ENCODE peak calls at places on chromosomes 5 and 9, in nine cellular contexts. R is HCT116, H is PC-3, T is OCI-LY7, L is GM23338, X is neural progenitor cell, W is MM.1S, K is SK-N-SH, O is hepatocyte. U is an unnamed sample.

GRCh38 chr9:4714266-4715016 is 26.6 kb downstream of the AK3 start:
- DNase-seq in R (no peak), H (no peak), T (no peak), L (peak; percentile 21), X (no peak), W (peak; percentile 58), K (no peak), O (no peak), U (peak; percentile 47)

GRCh38 chr5:169760229-169760628 is 123.2 kb downstream of the DOCK2 start:
- DNase-seq in R (no peak), H (no peak), T (no peak), L (no peak), X (no peak), W (no peak), K (no peak), O (no peak), U (no peak)

GRCh38 chr9:3809724-3810123 is 283.9 kb upstream of the RFX3 start:
- DNase-seq in R (peak; percentile 22), H (peak; percentile 79), T (no peak), L (no peak), X (no peak), W (peak; percentile 93), K (no peak), O (no peak), U (peak; percentile 66)

GRCh38 chr5:148937239-148937638 is 110.8 kb downstream of the ADRB2 start:
- DNase-seq in R (no peak), H (peak; percentile 63), T (no peak), L (no peak), X (no peak), W (no peak), K (no peak), O (no peak), U (peak; percentile 12)

GRCh38 chr9:92654481-92655301 is 15.2 kb downstream of the IPPK start:
- DNase-seq in R (no peak), H (peak; percentile 22), T (no peak), L (no peak), X (no peak), W (no peak), K (no peak), O (no peak), U (peak; percentile 79)

GRCh38 chr5:174284873-174285272 is 239.4 kb downstream of the NSG2 start:
- DNase-seq in R (no peak), H (no peak), T (no peak), L (no peak), X (no peak), W (no peak), K (no peak), O (no peak), U (no peak)

GRCh38 chr5:133106761-133107572 is 55.2 kb downstream of the HSPA4 start:
- DNase-seq in R (no peak), H (no peak), T (peak; percentile 66), L (no peak), X (no peak), W (peak; percentile 89), K (no peak), O (no peak), U (no peak)

GRCh38 chr9:26892251-26893029 is at the start of gene CAAP1:
- DNase-seq in R (peak; percentile 84), H (peak; percentile 90), T (peak; percentile 96), L (peak; percentile 98), X (peak; percentile 96), W (peak; percentile 85), K (peak; percentile 95), O (peak; percentile 97), U (peak; percentile 98)

GRCh38 chr5:126438267-126438666 is 15.1 kb downstream of the GRAMD2B start:
- DNase-seq in R (no peak), H (no peak), T (no peak), L (no peak), X (no peak), W (no peak), K (no peak), O (no peak), U (no peak)

GRCh38 chr9:2142212-2142611 is 127.1 kb downstream of the SMARCA2 start:
- DNase-seq in R (no peak), H (no peak), T (no peak), L (no peak), X (no peak), W (no peak), K (no peak), O (no peak), U (no peak)

GRCh38 chr9:2145746-2146145 is 130.6 kb downstream of the SMARCA2 start:
- DNase-seq in R (no peak), H (no peak), T (no peak), L (no peak), X (no peak), W (no peak), K (no peak), O (no peak), U (no peak)

GRCh38 chr9:2150338-2150737 is 135.2 kb downstream of the SMARCA2 start:
- DNase-seq in R (no peak), H (no peak), T (no peak), L (no peak), X (no peak), W (no peak), K (no peak), O (no peak), U (no peak)

GRCh38 chr9:2140600-2141223 is 125.6 kb downstream of the SMARCA2 start:
- DNase-seq in R (no peak), H (no peak), T (no peak), L (no peak), X (no peak), W (no peak), K (no peak), O (no peak), U (no peak)

GRCh38 chr9:2144619-2145018 is 129.5 kb downstream of the SMARCA2 start:
- DNase-seq in R (no peak), H (no peak), T (no peak), L (no peak), X (no peak), W (no peak), K (no peak), O (no peak), U (no peak)
- TF ChIP-seq EZH2phosphoT487 in R (no peak), H (no peak), T (no peak), L (no peak), X (no peak), W (no peak), K (no peak), O (no peak), U (no peak)

GRCh38 chr5:73625905-73626811 is at the start of gene ARHGEF28:
- DNase-seq in R (no peak), H (peak; percentile 80), T (no peak), L (peak; percentile 72), X (peak; percentile 82), W (peak; percentile 74), K (peak; percentile 92), O (peak; percentile 77), U (peak; percentile 82)
- H2AFZ ChIP-seq in R (peak within 1 kb of the TSS; percentile 81), H (peak within 1 kb of the TSS; percentile 86), T (no peak within 1 kb of the TSS), L (peak within 1 kb of the TSS; percentile 98), X (peak within 1 kb of the TSS; percentile 97), W (peak within 1 kb of the TSS; percentile 85), K (peak within 1 kb of the TSS; percentile 82), O (peak within 1 kb of the TSS; percentile 74), U (peak within 1 kb of the TSS; percentile 92)

GRCh38 chr9:120829650-120830049 is 13.1 kb downstream of the PSMD5 start:
- DNase-seq in R (no peak), H (no peak), T (no peak), L (no peak), X (no peak), W (no peak), K (no peak), O (no peak), U (no peak)
- H3K4me1 ChIP-seq in R (no peaks in the 10 kb centered on the region), H (no peaks in the 10 kb centered on the region), T (no peaks in the 10 kb centered on the region), L (peaks cover 6% of the 10 kb centered on the region), X (no peaks in the 10 kb centered on the region), W (no peaks in the 10 kb centered on the region), K (no peaks in the 10 kb centered on the region), O (no peaks in the 10 kb centered on the region), U (peaks cover 8% of the 10 kb centered on the region)

GRCh38 chr9:82491604-82492003 is 503.0 kb downstream of the SPATA31D1 start:
- DNase-seq in R (no peak), H (no peak), T (no peak), L (no peak), X (no peak), W (no peak), K (no peak), O (no peak), U (no peak)

GRCh38 chr9:82489579-82489915 is 501.0 kb downstream of the SPATA31D1 start:
- DNase-seq in R (no peak), H (no peak), T (no peak), L (no peak), X (no peak), W (no peak), K (no peak), O (no peak), U (peak; percentile 60)

GRCh38 chr9:82490019-82490499 is 501.5 kb downstream of the SPATA31D1 start:
- DNase-seq in R (no peak), H (peak; percentile 24), T (no peak), L (no peak), X (peak; percentile 12), W (no peak), K (no peak), O (no peak), U (peak; percentile 84)

GRCh38 chr9:82488319-82488701 is 499.7 kb downstream of the SPATA31D1 start:
- DNase-seq in R (no peak), H (no peak), T (no peak), L (no peak), X (no peak), W (no peak), K (peak; percentile 30), O (peak; percentile 10), U (no peak)

DNA sequence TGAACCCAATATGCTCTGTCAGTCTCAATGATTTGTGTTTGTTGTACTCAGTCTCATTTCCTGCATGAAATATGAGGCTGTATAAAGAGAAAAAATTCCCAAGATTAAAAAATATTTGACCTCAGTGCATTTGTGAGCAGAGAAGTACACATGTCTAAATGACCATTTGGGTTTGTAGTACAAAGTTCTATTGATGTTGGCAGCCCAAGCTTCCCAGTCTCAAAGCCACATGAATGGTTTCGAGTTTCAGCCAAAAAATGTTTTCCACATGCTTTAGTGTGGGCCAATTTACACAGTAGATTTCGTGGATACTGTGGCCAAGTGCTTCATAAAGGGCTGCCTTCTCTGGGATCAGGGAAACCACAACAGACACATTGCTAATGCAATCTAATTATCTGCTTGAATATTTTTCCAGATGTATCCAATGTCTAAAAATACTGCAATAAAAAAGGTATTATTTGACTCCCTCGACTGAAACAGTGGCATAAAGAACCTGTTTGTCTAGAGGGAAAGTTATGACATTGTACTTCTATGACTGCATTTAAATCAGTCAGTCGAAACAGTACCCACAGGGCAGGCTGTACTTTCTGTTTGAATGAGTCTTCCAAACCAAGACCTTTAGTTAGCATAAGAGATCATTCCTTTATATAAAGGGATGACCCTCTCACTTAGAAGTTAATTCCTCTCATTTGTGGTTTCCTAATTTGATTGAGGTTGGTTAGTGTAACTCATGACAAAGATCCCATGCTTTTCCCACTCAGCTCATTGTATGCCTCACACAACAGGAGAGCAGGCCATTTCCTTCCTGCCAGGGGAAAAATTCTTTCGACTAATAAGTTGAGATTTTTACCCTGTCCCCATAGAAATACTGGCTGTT is 500.4 kb downstream of the SPATA31D1 start:
- DNase-seq in R (no peak), H (peak; percentile 31), T (no peak), L (no peak), X (no peak), W (no peak), K (peak; percentile 22), O (peak; percentile 41), U (peak; percentile 62)
- TF ChIP-seq EZH2phosphoT487 in R (no peak), H (no peak), T (no peak), L (no peak), X (no peak), W (no peak), K (no peak), O (peak; percentile 33), U (no peak)

GRCh38 chr9:137638680-137639079 is 19.9 kb downstream of the EHMT1 start:
- DNase-seq in R (no peak), H (no peak), T (no peak), L (no peak), X (no peak), W (no peak), K (no peak), O (no peak), U (no peak)
- H2AFZ ChIP-seq in R (no peak overlapping the region), H (no peak overlapping the region), T (no peak overlapping the region), L (no peak overlapping the region), X (no peak overlapping the region), W (no peak overlapping the region), K (no peak overlapping the region), O (no peak overlapping the region), U (no peak overlapping the region)